ENCODE peak calls at places on chromosomes 3 and 15, in eight cellular contexts. W is NCI-H1092 treated with DMSO at 0.1 percent for 48 hours; G is anterior cingulate cortex; J is stimulated activated naive B cell treated with anti-CD40 and anti-IgM and Interleukin-4, amounts not matched to agents 10 μg/mL and 1 μg/mL and 100 μg/mL, for 72 hours; Y is stimulated activated CD8-positive, alpha-beta memory T cell treated with anti-CD3 and anti-CD28 coated beads, Interleukin-15, amount 100 ng/mL, for 24 hours; N is Kasumi-1; F is Daoy; D is GM03348. A is an unnamed sample.

GRCh38 chr15:30941520-30941919 is 37.8 kb downstream of the FAN1 start:
- DNase-seq in N (no peak), D (no peak), F (no peak), J (no peak), G (no peak), W (no peak), Y (no peak), A (no peak)

GRCh38 chr3:39189150-39189510 is 3.3 kb downstream of the XIRP1 start:
- DNase-seq in D (no peak), W (no peak), G (no peak), N (no peak), Y (no peak), J (no peak), F (no peak), A (no peak)

GRCh38 chr3:31041161-31041978 is 146.9 kb upstream of the GADL1 start:
- DNase-seq in D (peak), N (no peak), Y (no peak), W (no peak), G (no peak), F (peak), J (no peak), A (no peak)

GRCh38 chr3:168002786-168003368 is 92.8 kb downstream of the GOLIM4 start:
- DNase-seq in N (no peak), W (no peak), G (no peak), F (peak), D (no peak), Y (no peak), J (no peak), A (no peak)

GRCh38 chr3:154384504-154384903 is 45.5 kb downstream of the GPR149 start:
- DNase-seq in G (no peak), D (no peak), F (no peak), J (no peak), W (no peak), N (no peak), Y (no peak), A (no peak)

GRCh38 chr15:45522179-45522930 is at the start of gene SLC30A4:
- DNase-seq in W (peak), F (peak), Y (peak), J (peak), N (no peak), D (peak), G (peak), A (peak)

GRCh38 chr3:105197863-105198262 is 168.8 kb upstream of the ALCAM start:
- DNase-seq in F (no peak), W (no peak), N (no peak), Y (no peak), D (no peak), J (no peak), G (no peak), A (no peak)

GRCh38 chr3:136898549-136898948 is 36.5 kb downstream of the NCK1 start:
- DNase-seq in W (no peak), D (no peak), J (no peak), Y (no peak), N (no peak), F (no peak), G (no peak), A (no peak)

GRCh38 chr15:90190606-90191343 is 10.4 kb upstream of the SEMA4B start:
- DNase-seq in Y (no peak), W (no peak), D (no peak), G (no peak), J (no peak), N (no peak), F (no peak), A (no peak)

GRCh38 chr15:63559753-63560152 is 37.4 kb upstream of the FBXL22 start:
- DNase-seq in F (no peak), J (no peak), G (no peak), Y (no peak), D (no peak), N (no peak), W (no peak), A (no peak)

GRCh38 chr3:142981108-142981507 is 17.6 kb upstream of the PAQR9 start:
- DNase-seq in D (no peak), F (no peak), N (peak), W (no peak), J (no peak), G (no peak), Y (no peak), A (no peak)

GRCh38 chr3:129793947-129794318 is 99.6 kb downstream of the TMCC1 start:
- DNase-seq in Y (no peak), D (no peak), G (peak), J (peak), W (peak), N (peak), F (peak), A (no peak)

GRCh38 chr3:14839236-14839635 is 20.5 kb downstream of the FGD5 start:
- DNase-seq in J (no peak), W (no peak), N (no peak), D (no peak), G (no peak), Y (no peak), F (peak), A (no peak)

GRCh38 chr3:52444860-52445793 is at the start of gene SEMA3G:
- DNase-seq in F (peak), G (no peak), J (peak), N (peak), W (peak), Y (peak), D (peak), A (peak)

GRCh38 chr3:172836390-172836997 is 86.0 kb downstream of the ECT2 start:
- DNase-seq in F (peak), G (peak), D (peak), Y (no peak), N (peak), J (no peak), W (peak), A (peak)

GRCh38 chr3:74360406-74360805 is 254.1 kb downstream of the CNTN3 start:
- DNase-seq in N (no peak), Y (no peak), G (no peak), W (no peak), J (no peak), D (no peak), F (no peak), A (no peak)

GRCh38 chr15:47415539-47415971 is 301.8 kb upstream of the SEMA6D start:
- DNase-seq in F (no peak), Y (no peak), J (no peak), G (no peak), D (no peak), W (peak), N (no peak), A (no peak)